ENCODE peak calls at places on chromosomes 3 and 15, in four cellular contexts. N is IMR-90, Q is mesendoderm, Y is H1. K is an unnamed sample.

GRCh38 chr3:14431928-14432834 is 29.8 kb downstream of the SLC6A6 start:
- DNase-seq in N (peak), Q (peak), Y (no peak), K (peak)

GRCh38 chr3:13137808-13138565 is 64.8 kb upstream of the IQSEC1 start:
- DNase-seq in Q (no peak), Y (no peak), N (no peak), K (peak)

GRCh38 chr15:24621630-24622215 is 53.9 kb upstream of the NPAP1 start:
- DNase-seq in N (no peak), Y (no peak), Q (no peak), K (no peak)

GRCh38 chr3:174438501-174439156 is 420.5 kb upstream of the NAALADL2 start:
- DNase-seq in Y (no peak), N (no peak), Q (peak), K (no peak)

GRCh38 chr15:51782357-51782896 is 31.0 kb downstream of the TMOD2 start:
- DNase-seq in N (no peak), Y (no peak), Q (peak), K (no peak)

GRCh38 chr3:57670543-57670942 is 22.3 kb downstream of the DENND6A start:
- DNase-seq in N (no peak), Y (no peak), Q (no peak), K (no peak)

GRCh38 chr3:170593634-170594033 is 7.8 kb upstream of the SLC7A14 start:
- DNase-seq in Q (no peak), Y (no peak), N (no peak), K (no peak)

GRCh38 chr3:171320721-171321120 is 139.5 kb downstream of the TNIK start:
- DNase-seq in Q (no peak), N (peak), Y (no peak), K (no peak)

GRCh38 chr3:97827741-97828471 is 6.1 kb downstream of the CRYBG3 start:
- DNase-seq in Y (no peak), N (peak), Q (no peak), K (no peak)

GRCh38 chr3:141076821-141077571 is 25.8 kb downstream of the SPSB4 start:
- DNase-seq in Y (no peak), Q (peak), N (peak), K (peak)

GRCh38 chr15:75992897-75993296 is 19.3 kb downstream of the NRG4 start:
- DNase-seq in N (no peak), Y (no peak), Q (no peak), K (no peak)

GRCh38 chr15:75995611-75996010 is 16.6 kb downstream of the NRG4 start:
- DNase-seq in Q (no peak), Y (no peak), N (no peak), K (no peak)

GRCh38 chr15:75989045-75989444 is 23.2 kb downstream of the NRG4 start:
- DNase-seq in Q (no peak), N (peak), Y (no peak), K (no peak)

GRCh38 chr15:75989875-75990274 is 22.3 kb downstream of the NRG4 start:
- DNase-seq in N (no peak), Y (no peak), Q (no peak), K (no peak)

GRCh38 chr15:75994220-75994619 is 18.0 kb downstream of the NRG4 start:
- DNase-seq in Q (peak), N (no peak), Y (no peak), K (no peak)
- H3K56ac ChIP-seq in Q (no peak), N (no peak), Y (no peak), K (no peak)

GRCh38 chr3:196189608-196190347 is 21.4 kb downstream of the ZDHHC19 start:
- DNase-seq in Y (no peak), N (no peak), Q (no peak), K (no peak)
- H2BK120ac ChIP-seq in Y (no peak), N (no peak), Q (no peak), K (no peak)

GRCh38 chr15:89743011-89743410 is 8.0 kb downstream of the MESP1 start:
- DNase-seq in Y (no peak), Q (no peak), N (no peak), K (no peak)
- H3K56ac ChIP-seq in Y (no peak), Q (no peak), N (no peak), K (no peak)

DNA sequence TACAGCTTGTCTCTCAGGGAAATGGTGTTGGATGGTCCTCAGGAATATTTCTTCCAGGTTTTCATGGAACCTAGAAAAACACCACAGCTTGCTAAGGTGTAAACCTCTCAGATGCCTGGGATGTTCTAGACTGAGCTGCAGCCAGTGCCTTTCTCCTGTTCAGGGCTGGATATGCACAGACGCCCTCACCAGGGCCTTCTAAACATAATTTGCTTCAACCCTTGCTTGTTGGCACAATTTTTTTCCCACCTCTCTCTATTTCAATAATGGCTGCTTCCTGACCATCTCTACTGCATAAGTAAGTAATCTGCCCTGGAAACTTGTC is 28.2 kb downstream of the SIAH2 start:
- DNase-seq in Y (no peak), N (no peak), Q (no peak), K (no peak)
- H2BK120ac ChIP-seq in Y (no peak), N (no peak), Q (no peak), K (no peak)

GRCh38 chr3:177827517-177828249 is 630.4 kb upstream of the TBL1XR1 start:
- DNase-seq in N (peak), Y (no peak), Q (no peak), K (no peak)
- H3K56ac ChIP-seq in N (no peak), Y (no peak), Q (no peak), K (no peak)

GRCh38 chr15:54305138-54305537 is 326.9 kb downstream of the UNC13C start:
- DNase-seq in Y (no peak), Q (no peak), N (no peak), K (no peak)

GRCh38 chr15:54307252-54307902 is 329.1 kb downstream of the UNC13C start:
- DNase-seq in Y (no peak), N (no peak), Q (no peak), K (no peak)

GRCh38 chr15:54298396-54298795 is 320.2 kb downstream of the UNC13C start:
- DNase-seq in N (no peak), Y (no peak), Q (no peak), K (no peak)

GRCh38 chr15:54307926-54308325 is 329.7 kb downstream of the UNC13C start:
- DNase-seq in Q (no peak), Y (no peak), N (no peak), K (no peak)

GRCh38 chr15:54304321-54304720 is 326.1 kb downstream of the UNC13C start:
- DNase-seq in N (no peak), Y (no peak), Q (no peak), K (no peak)
- H2BK120ac ChIP-seq in N (no peak), Y (no peak), Q (no peak), K (no peak)

DNA sequence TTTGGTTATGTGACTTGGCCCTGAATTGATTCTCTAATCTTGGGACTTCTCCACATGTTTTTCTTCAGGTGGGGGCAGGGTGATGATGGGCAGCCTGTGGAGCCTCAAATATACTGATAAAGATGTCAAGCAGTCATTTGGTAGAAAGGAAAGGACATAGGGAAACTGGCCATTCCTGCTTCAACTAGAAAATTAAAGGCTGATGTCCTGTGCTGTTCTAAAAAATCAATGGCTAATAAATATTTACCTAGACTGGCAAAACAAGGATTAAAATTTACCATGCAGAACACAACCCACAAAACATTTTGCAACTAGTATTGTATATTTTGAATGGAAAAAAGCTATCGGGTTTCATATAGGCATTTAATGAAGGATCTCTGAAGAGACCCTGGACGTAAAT is 133.7 kb downstream of the GADL1 start:
- DNase-seq in N (no peak), Y (no peak), Q (no peak), K (no peak)
- H3K56ac ChIP-seq in N (no peak), Y (no peak), Q (no peak), K (no peak)

GRCh38 chr15:94196536-94196935 is 34.8 kb upstream of the MCTP2 start:
- DNase-seq in N (peak), Q (no peak), Y (no peak), K (no peak)
- H2BK120ac ChIP-seq in N (peak), Q (no peak), Y (no peak), K (no peak)

DNA sequence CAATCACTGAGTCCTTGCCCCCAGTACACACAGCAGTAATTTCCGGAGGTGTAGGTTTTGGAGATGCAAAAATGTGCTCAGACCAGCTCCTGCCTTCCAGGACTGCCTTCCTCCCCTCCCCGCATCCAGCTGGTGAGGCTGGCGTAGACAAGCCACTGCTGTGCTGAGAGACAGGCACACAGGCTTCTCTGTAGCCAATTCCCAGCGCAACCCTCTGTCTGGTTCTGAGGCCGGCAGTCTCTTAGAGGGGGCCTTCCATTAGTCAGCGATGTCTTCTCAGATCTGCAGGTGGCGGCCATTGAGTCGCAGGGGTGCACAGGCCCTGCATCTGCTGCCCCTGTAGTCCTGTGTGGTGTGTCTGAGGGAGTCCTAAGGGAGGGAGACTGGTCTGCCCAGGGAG is 114.4 kb downstream of the DNAJB8 start:
- DNase-seq in Y (no peak), N (no peak), Q (no peak), K (no peak)
- H3K56ac ChIP-seq in Y (no peak), N (no peak), Q (no peak), K (no peak)

DNA sequence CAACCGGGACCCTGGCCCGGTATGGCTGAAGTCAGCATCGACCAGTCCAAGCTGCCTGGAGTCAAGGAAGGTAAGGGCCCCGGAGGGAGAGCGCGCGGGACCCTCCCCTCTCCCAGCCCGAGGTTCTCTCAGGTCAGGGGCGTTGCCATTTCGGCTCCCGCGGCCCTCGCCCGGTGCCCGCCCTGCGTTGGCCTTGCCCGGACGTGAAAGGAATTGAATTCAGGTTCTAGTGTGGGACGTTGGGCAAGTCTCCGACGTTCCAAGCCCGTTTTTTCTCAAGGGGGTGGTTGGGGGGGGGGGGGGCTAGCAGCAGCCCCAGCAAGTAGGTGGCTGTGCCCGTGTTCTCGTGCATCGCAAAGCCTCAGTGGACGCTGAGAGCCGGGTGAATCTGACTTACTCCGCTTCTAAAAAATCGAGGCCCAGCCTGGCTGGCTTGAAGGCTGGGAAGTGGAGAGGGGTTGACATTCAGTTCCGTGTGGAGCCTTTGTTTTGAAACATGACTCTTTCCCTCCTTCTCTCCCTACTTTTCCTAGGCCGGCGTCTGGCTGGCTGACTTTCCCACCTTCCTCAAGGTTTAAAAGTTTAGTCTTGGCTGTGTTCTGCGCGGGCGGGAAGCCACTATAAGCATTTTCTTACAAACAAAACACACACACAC is 545 bp downstream of the UTS2B start:
- DNase-seq in N (peak), Q (peak), Y (peak), K (peak)
- H2BK120ac ChIP-seq in N (peak), Q (peak), Y (no peak), K (no peak)

K was measured in H9.